ENCODE peak calls at places on chromosome 20, in six cellular contexts. One of them, this sample, is unnamed.

GRCh38 chr20:46954490-46955038 is 59.9 kb downstream of the EYA2 start:
- DNase-seq in A549: peak
- DNase-seq in endothelial cell of umbilical vein: no peak
- DNase-seq in GM12878: no peak
- DNase-seq in HepG2: no peak
- DNase-seq in K562: no peak
- DNase-seq in this sample: peak

GRCh38 chr20:14951707-14952106 is 614.3 kb upstream of the FLRT3 start:
- DNase-seq in A549: no peak
- DNase-seq in endothelial cell of umbilical vein: peak
- DNase-seq in GM12878: no peak
- DNase-seq in HepG2: peak
- DNase-seq in K562: no peak
- DNase-seq in this sample: no peak

GRCh38 chr20:5073154-5074049 is 46.4 kb downstream of the PCNA start:
- DNase-seq in A549: peak
- DNase-seq in endothelial cell of umbilical vein: peak
- DNase-seq in GM12878: no peak
- DNase-seq in HepG2: peak
- DNase-seq in K562: peak
- DNase-seq in this sample: peak

GRCh38 chr20:46195264-46196038 is 77.3 kb downstream of the CD40 start:
- DNase-seq in A549: no peak
- DNase-seq in endothelial cell of umbilical vein: no peak
- DNase-seq in GM12878: no peak
- DNase-seq in HepG2: no peak
- DNase-seq in K562: no peak
- DNase-seq in this sample: no peak

GRCh38 chr20:41510847-41511453 is 107.2 kb downstream of the CHD6 start:
- DNase-seq in A549: no peak
- DNase-seq in endothelial cell of umbilical vein: no peak
- DNase-seq in GM12878: no peak
- DNase-seq in HepG2: no peak
- DNase-seq in K562: peak
- DNase-seq in this sample: no peak

GRCh38 chr20:12575352-12576095 is 433.2 kb upstream of the SPTLC3 start:
- DNase-seq in A549: no peak
- DNase-seq in endothelial cell of umbilical vein: no peak
- DNase-seq in GM12878: no peak
- DNase-seq in HepG2: no peak
- DNase-seq in K562: no peak
- DNase-seq in this sample: no peak

GRCh38 chr20:41664584-41664983 is 46.4 kb upstream of the CHD6 start:
- DNase-seq in A549: peak
- DNase-seq in endothelial cell of umbilical vein: peak
- DNase-seq in GM12878: peak
- DNase-seq in HepG2: peak
- DNase-seq in K562: peak
- DNase-seq in this sample: peak

GRCh38 chr20:60851826-60852704 is 400.0 kb upstream of the CDH4 start:
- DNase-seq in A549: no peak
- DNase-seq in endothelial cell of umbilical vein: no peak
- DNase-seq in GM12878: no peak
- DNase-seq in HepG2: peak
- DNase-seq in K562: peak
- DNase-seq in this sample: peak

GRCh38 chr20:25496165-25496967 is 88.9 kb downstream of the GINS1 start:
- DNase-seq in A549: no peak
- DNase-seq in endothelial cell of umbilical vein: no peak
- DNase-seq in GM12878: no peak
- DNase-seq in HepG2: no peak
- DNase-seq in K562: no peak
- DNase-seq in this sample: no peak

GRCh38 chr20:44209691-44210421 is 715 bp downstream of the OSER1 start:
- DNase-seq in A549: no peak
- DNase-seq in endothelial cell of umbilical vein: peak
- DNase-seq in GM12878: no peak
- DNase-seq in HepG2: no peak
- DNase-seq in K562: peak
- DNase-seq in this sample: peak

GRCh38 chr20:23101696-23102095 is 15.6 kb upstream of the CD93 start:
- DNase-seq in A549: no peak
- DNase-seq in endothelial cell of umbilical vein: no peak
- DNase-seq in GM12878: no peak
- DNase-seq in HepG2: no peak
- DNase-seq in K562: no peak
- DNase-seq in this sample: no peak

GRCh38 chr20:21156266-21156665 is 30.4 kb downstream of the KIZ start:
- DNase-seq in A549: no peak
- DNase-seq in endothelial cell of umbilical vein: no peak
- DNase-seq in GM12878: no peak
- DNase-seq in HepG2: no peak
- DNase-seq in K562: no peak
- DNase-seq in this sample: no peak

GRCh38 chr20:20649945-20650344 is 62.5 kb downstream of the RALGAPA2 start:
- DNase-seq in A549: no peak
- DNase-seq in endothelial cell of umbilical vein: no peak
- DNase-seq in GM12878: no peak
- DNase-seq in HepG2: no peak
- DNase-seq in K562: no peak
- DNase-seq in this sample: no peak

GRCh38 chr20:36950432-36951197 is 893 bp downstream of the SAMHD1 start:
- DNase-seq in A549: peak
- DNase-seq in endothelial cell of umbilical vein: peak
- DNase-seq in GM12878: no peak
- DNase-seq in HepG2: no peak
- DNase-seq in K562: peak
- DNase-seq in this sample: peak

GRCh38 chr20:4083103-4083864 is 67.9 kb upstream of the RNF24 start:
- DNase-seq in A549: no peak
- DNase-seq in endothelial cell of umbilical vein: no peak
- DNase-seq in GM12878: no peak
- DNase-seq in HepG2: peak
- DNase-seq in K562: no peak
- DNase-seq in this sample: no peak

GRCh38 chr20:41671143-41671542 is 53.0 kb upstream of the CHD6 start:
- DNase-seq in A549: no peak
- DNase-seq in endothelial cell of umbilical vein: no peak
- DNase-seq in GM12878: no peak
- DNase-seq in HepG2: no peak
- DNase-seq in K562: no peak
- DNase-seq in this sample: no peak

GRCh38 chr20:3412600-3413392 is 5.3 kb upstream of the DNAAF9 start:
- DNase-seq in A549: no peak
- DNase-seq in endothelial cell of umbilical vein: no peak
- DNase-seq in GM12878: no peak
- DNase-seq in HepG2: no peak
- DNase-seq in K562: no peak
- DNase-seq in this sample: no peak

GRCh38 chr20:10557685-10558084 is 116.1 kb downstream of the JAG1 start:
- DNase-seq in A549: no peak
- DNase-seq in endothelial cell of umbilical vein: no peak
- DNase-seq in GM12878: no peak
- DNase-seq in HepG2: no peak
- DNase-seq in K562: no peak
- DNase-seq in this sample: no peak
- TF ChIP-seq MYC in A549: no peak
- TF ChIP-seq MYC in endothelial cell of umbilical vein: no peak
- TF ChIP-seq MYC in GM12878: no peak
- TF ChIP-seq MYC in HepG2: no peak
- TF ChIP-seq MYC in K562: no peak
- TF ChIP-seq MYC in this sample: no peak

DNA sequence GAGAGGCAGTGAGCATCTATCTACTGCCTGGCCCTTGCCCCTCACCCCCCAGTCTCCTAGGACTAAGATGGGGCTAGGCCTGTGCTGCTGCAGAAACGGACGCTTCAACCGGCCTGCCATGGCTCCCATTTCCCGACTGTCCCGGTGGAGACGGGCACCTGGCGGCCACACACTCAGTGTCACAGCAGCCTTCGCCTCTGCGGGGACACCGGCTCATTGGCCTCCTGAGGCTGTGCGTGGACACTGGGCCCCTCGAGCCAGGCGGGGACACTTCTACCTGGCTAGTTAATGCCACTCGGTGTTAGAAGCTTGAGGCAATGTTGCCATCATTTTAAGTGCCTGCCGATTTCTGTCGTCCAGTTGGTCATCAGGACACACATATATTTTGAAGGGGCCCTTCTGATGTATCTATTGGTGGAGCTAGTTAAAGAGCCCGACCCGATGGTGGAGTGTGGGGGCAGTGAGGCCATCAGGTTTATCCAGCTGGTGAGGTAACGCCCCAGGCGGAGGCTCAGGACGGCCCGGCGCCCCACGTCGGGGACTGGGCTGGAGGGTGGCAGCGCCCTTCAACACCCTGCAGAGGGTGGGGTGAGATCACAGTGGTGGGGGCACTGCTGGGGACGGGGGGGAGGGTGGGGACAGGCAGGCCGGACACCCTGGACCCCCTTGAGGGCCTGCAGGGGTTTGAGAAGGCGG is 58.9 kb upstream of the GATA5 start:
- DNase-seq in A549: no peak
- DNase-seq in endothelial cell of umbilical vein: no peak
- DNase-seq in GM12878: no peak
- DNase-seq in HepG2: no peak
- DNase-seq in K562: no peak
- DNase-seq in this sample: no peak
- TF ChIP-seq MAX in A549: no peak
- TF ChIP-seq MAX in endothelial cell of umbilical vein: no peak
- TF ChIP-seq MAX in GM12878: no peak
- TF ChIP-seq MAX in HepG2: no peak
- TF ChIP-seq MAX in K562: no peak
- TF ChIP-seq MAX in this sample: no peak

GRCh38 chr20:32449057-32449889 is 91.1 kb downstream of the ASXL1 start:
- DNase-seq in A549: no peak
- DNase-seq in endothelial cell of umbilical vein: no peak
- DNase-seq in GM12878: no peak
- DNase-seq in HepG2: no peak
- DNase-seq in K562: no peak
- DNase-seq in this sample: no peak

GRCh38 chr20:32446301-32447100 is 88.4 kb downstream of the ASXL1 start:
- DNase-seq in A549: no peak
- DNase-seq in endothelial cell of umbilical vein: no peak
- DNase-seq in GM12878: no peak
- DNase-seq in HepG2: no peak
- DNase-seq in K562: no peak
- DNase-seq in this sample: no peak

GRCh38 chr20:32448306-32449056 is 90.3 kb downstream of the ASXL1 start:
- DNase-seq in A549: no peak
- DNase-seq in endothelial cell of umbilical vein: no peak
- DNase-seq in GM12878: no peak
- DNase-seq in HepG2: no peak
- DNase-seq in K562: no peak
- DNase-seq in this sample: no peak

GRCh38 chr20:32445539-32446273 is 87.6 kb downstream of the ASXL1 start:
- DNase-seq in A549: no peak
- DNase-seq in endothelial cell of umbilical vein: no peak
- DNase-seq in GM12878: no peak
- DNase-seq in HepG2: no peak
- DNase-seq in K562: no peak
- DNase-seq in this sample: peak

DNA sequence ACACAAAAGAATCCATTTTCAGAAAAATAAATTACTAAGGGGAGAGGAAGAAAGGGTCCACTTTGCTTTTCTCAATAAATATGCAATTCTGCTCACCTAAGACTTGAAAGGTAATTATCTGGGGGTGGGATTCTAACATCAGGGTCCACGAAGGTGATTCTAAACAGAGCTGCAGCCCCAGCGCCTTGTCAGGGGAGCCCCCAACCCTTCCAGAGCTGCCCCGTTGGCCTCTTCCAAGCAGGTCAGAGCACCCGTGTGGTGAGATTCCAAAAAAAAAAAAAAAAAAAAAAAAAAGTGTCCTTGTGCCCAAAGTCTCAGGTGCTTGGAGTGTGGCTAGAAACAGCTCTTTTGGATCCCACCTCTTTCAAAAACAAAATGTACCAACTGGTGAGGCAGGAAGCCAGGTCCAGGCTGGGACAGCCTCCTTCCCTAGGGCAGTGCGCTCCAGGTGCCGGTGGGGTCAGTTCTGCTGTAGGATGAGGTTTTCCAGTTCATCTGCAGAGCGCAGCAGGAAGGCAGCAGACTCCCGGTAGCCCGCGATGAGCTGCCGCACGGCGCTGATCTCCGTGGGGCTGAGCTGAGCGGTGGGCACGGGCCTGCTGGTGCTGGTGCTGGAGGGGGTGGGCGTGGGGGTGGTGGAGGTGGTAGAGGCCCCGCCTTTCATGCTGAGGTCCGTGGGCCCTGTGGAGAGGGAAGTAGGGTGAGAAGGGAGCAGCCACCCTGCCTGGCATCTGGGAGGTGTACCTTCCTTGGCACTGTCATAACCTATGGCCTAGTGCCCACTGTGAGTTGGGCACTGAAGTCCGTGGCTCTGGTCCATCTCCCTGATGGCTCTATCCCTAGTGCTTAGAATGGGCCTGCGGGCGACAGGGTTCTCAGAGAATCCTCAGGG is 89.3 kb downstream of the ASXL1 start:
- DNase-seq in A549: no peak
- DNase-seq in endothelial cell of umbilical vein: no peak
- DNase-seq in GM12878: no peak
- DNase-seq in HepG2: no peak
- DNase-seq in K562: no peak
- DNase-seq in this sample: no peak
- TF ChIP-seq CTCF in A549: no peak
- TF ChIP-seq CTCF in endothelial cell of umbilical vein: no peak
- TF ChIP-seq CTCF in GM12878: no peak
- TF ChIP-seq CTCF in HepG2: no peak
- TF ChIP-seq CTCF in K562: no peak
- TF ChIP-seq CTCF in this sample: no peak

GRCh38 chr20:1863296-1863695 is 31.9 kb upstream of the SIRPA start:
- DNase-seq in A549: no peak
- DNase-seq in endothelial cell of umbilical vein: no peak
- DNase-seq in GM12878: no peak
- DNase-seq in HepG2: no peak
- DNase-seq in K562: no peak
- DNase-seq in this sample: peak

GRCh38 chr20:1867495-1868260 is 27.5 kb upstream of the SIRPA start:
- DNase-seq in A549: no peak
- DNase-seq in endothelial cell of umbilical vein: no peak
- DNase-seq in GM12878: no peak
- DNase-seq in HepG2: no peak
- DNase-seq in K562: no peak
- DNase-seq in this sample: peak

GRCh38 chr20:1870792-1871550 is 24.2 kb upstream of the SIRPA start:
- DNase-seq in A549: no peak
- DNase-seq in endothelial cell of umbilical vein: no peak
- DNase-seq in GM12878: peak
- DNase-seq in HepG2: no peak
- DNase-seq in K562: no peak
- DNase-seq in this sample: peak

GRCh38 chr20:1868856-1869255 is 26.4 kb upstream of the SIRPA start:
- DNase-seq in A549: no peak
- DNase-seq in endothelial cell of umbilical vein: no peak
- DNase-seq in GM12878: no peak
- DNase-seq in HepG2: no peak
- DNase-seq in K562: no peak
- DNase-seq in this sample: no peak

DNA sequence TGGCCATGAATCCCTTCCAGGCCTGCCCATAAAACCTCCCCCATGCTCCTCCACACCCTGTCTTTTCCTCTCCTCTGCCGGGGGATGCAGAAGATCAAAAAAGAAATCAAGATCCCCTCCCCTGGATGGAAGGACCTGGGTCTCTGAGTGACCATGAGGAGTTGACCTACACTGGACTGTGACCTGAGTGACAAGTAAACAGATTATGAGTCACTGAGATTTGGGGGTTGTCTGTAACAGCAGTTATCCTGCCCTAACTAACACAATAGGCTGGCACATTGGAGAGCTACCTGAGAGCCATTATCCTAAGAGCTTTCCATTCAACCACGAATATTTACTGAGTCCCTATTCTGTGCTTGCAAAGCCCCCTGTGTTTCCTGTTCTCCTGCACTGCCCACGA is 28.4 kb upstream of the SIRPA start:
- DNase-seq in A549: no peak
- DNase-seq in endothelial cell of umbilical vein: no peak
- DNase-seq in GM12878: no peak
- DNase-seq in HepG2: peak
- DNase-seq in K562: no peak
- DNase-seq in this sample: no peak
- TF ChIP-seq MYC in A549: no peak
- TF ChIP-seq MYC in endothelial cell of umbilical vein: no peak
- TF ChIP-seq MYC in GM12878: no peak
- TF ChIP-seq MYC in HepG2: no peak
- TF ChIP-seq MYC in K562: no peak
- TF ChIP-seq MYC in this sample: no peak